ENCODE peak calls at places on chromosomes 13 and 19, in five cellular contexts. One of them, this sample, is unnamed.
A peak's percentile ranks its signal among the peaks of the same experiment; 100 is the strongest.

GRCh38 chr13:96785986-96786385 is 208.3 kb downstream of the OXGR1 start:
- DNase-seq in breast epithelium: no peak
- DNase-seq in GM23338: no peak
- DNase-seq in stomach: no peak
- DNase-seq in SK-N-MC: no peak
- DNase-seq in this sample: no peak

GRCh38 chr19:32539240-32539916 is 41.6 kb upstream of the PDCD5 start:
- DNase-seq in SK-N-MC: no peak
- DNase-seq in breast epithelium: no peak
- DNase-seq in GM23338: no peak
- DNase-seq in stomach: no peak
- DNase-seq in this sample: no peak

GRCh38 chr19:44808463-44809371 is at the start of gene BCAM:
- DNase-seq in breast epithelium: peak; percentile 81
- DNase-seq in SK-N-MC: no peak
- DNase-seq in GM23338: peak; percentile 83
- DNase-seq in stomach: peak; percentile 82
- DNase-seq in this sample: no peak

GRCh38 chr19:30437869-30438268 is 65.7 kb downstream of the ZNF536 start:
- DNase-seq in breast epithelium: no peak
- DNase-seq in GM23338: peak; percentile 40
- DNase-seq in SK-N-MC: no peak
- DNase-seq in stomach: no peak
- DNase-seq in this sample: no peak

GRCh38 chr13:94590744-94591143 is 5.2 kb downstream of the TGDS start:
- DNase-seq in SK-N-MC: no peak
- DNase-seq in breast epithelium: no peak
- DNase-seq in GM23338: no peak
- DNase-seq in stomach: no peak
- DNase-seq in this sample: no peak

GRCh38 chr19:43777163-43777700 is 3.5 kb downstream of the KCNN4 start:
- DNase-seq in SK-N-MC: no peak
- DNase-seq in breast epithelium: no peak
- DNase-seq in stomach: no peak
- DNase-seq in GM23338: no peak
- DNase-seq in this sample: no peak

GRCh38 chr13:48539550-48539949 is 6.7 kb upstream of the RCBTB2 start:
- DNase-seq in breast epithelium: no peak
- DNase-seq in GM23338: no peak
- DNase-seq in stomach: no peak
- DNase-seq in SK-N-MC: no peak
- DNase-seq in this sample: no peak

GRCh38 chr13:94419304-94419943 is 60.1 kb downstream of the DCT start:
- DNase-seq in breast epithelium: no peak
- DNase-seq in SK-N-MC: no peak
- DNase-seq in stomach: no peak
- DNase-seq in GM23338: no peak
- DNase-seq in this sample: no peak

GRCh38 chr19:30065680-30066606 is 123.9 kb downstream of the URI1 start:
- DNase-seq in stomach: peak; percentile 23
- DNase-seq in SK-N-MC: no peak
- DNase-seq in GM23338: no peak
- DNase-seq in breast epithelium: no peak
- DNase-seq in this sample: no peak

GRCh38 chr19:50628146-50628545 is 11.5 kb downstream of the SYT3 start:
- DNase-seq in stomach: no peak
- DNase-seq in GM23338: peak; percentile 35
- DNase-seq in breast epithelium: no peak
- DNase-seq in SK-N-MC: no peak
- DNase-seq in this sample: no peak

GRCh38 chr13:112996671-112997091 is 27.7 kb downstream of the MCF2L start:
- DNase-seq in SK-N-MC: no peak
- DNase-seq in GM23338: no peak
- DNase-seq in stomach: peak; percentile 54
- DNase-seq in breast epithelium: no peak
- DNase-seq in this sample: no peak

GRCh38 chr19:49428547-49429451 is 3.6 kb downstream of the GFY start:
- DNase-seq in SK-N-MC: no peak
- DNase-seq in stomach: no peak
- DNase-seq in GM23338: no peak
- DNase-seq in breast epithelium: no peak
- DNase-seq in this sample: no peak

GRCh38 chr19:40754611-40755247 is 3.7 kb downstream of the SNRPA start:
- DNase-seq in breast epithelium: no peak
- DNase-seq in GM23338: no peak
- DNase-seq in SK-N-MC: no peak
- DNase-seq in stomach: peak; percentile 60
- DNase-seq in this sample: no peak

GRCh38 chr13:53216767-53217166 is 188.2 kb downstream of the OLFM4 start:
- DNase-seq in breast epithelium: no peak
- DNase-seq in stomach: no peak
- DNase-seq in SK-N-MC: no peak
- DNase-seq in GM23338: no peak
- DNase-seq in this sample: no peak

GRCh38 chr13:75702476-75702875 is 66.3 kb downstream of the LMO7 start:
- DNase-seq in SK-N-MC: no peak
- DNase-seq in stomach: no peak
- DNase-seq in breast epithelium: no peak
- DNase-seq in GM23338: no peak
- DNase-seq in this sample: no peak

GRCh38 chr19:5559804-5560133 is 8.0 kb downstream of the TINCR start:
- DNase-seq in SK-N-MC: no peak
- DNase-seq in GM23338: no peak
- DNase-seq in stomach: no peak
- DNase-seq in breast epithelium: no peak
- DNase-seq in this sample: no peak

GRCh38 chr13:84684048-84684662 is 801.9 kb upstream of the SLITRK1 start:
- DNase-seq in breast epithelium: no peak
- DNase-seq in stomach: peak; percentile 37
- DNase-seq in GM23338: no peak
- DNase-seq in SK-N-MC: no peak
- DNase-seq in this sample: no peak

DNA sequence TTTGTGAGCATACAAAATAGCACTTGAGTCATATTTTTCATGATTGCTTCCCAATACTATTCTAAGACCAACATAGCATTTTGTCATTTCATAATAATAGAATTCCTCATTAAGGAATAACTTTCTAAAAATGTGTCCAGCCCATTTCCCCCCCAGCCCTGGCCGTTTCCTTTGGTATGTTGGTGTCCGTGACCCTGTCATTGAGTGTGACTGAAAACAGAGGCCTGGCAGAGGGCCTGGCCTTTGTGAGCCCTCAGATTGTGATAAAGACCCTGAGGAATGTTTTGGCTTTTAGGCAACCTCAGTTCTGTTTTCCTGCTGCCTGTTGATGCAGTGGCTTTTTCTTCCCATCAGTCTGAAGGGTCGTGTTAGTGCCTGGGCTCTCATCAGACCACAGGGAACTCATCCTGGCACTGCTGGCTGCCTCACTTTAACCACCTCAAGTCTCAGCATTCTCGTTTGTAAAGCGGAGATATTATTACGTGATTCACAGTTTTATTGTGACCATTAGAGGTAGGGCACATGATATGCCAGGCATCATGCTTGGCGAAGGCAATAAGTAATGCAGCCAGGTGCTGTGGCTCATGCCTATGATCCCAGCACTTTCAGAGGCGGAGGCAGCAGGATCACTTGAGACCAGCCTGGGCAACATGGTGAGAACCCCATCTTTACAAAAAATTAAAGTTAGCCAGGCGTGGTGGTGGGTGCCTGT is 13.8 kb downstream of the SPINT2 start:
- DNase-seq in breast epithelium: no peak
- DNase-seq in SK-N-MC: no peak
- DNase-seq in stomach: peak; percentile 39
- DNase-seq in GM23338: no peak
- DNase-seq in this sample: no peak
- TF ChIP-seq POLR2AphosphoS5 in breast epithelium: no peak
- TF ChIP-seq POLR2AphosphoS5 in SK-N-MC: no peak
- TF ChIP-seq POLR2AphosphoS5 in stomach: no peak
- TF ChIP-seq POLR2AphosphoS5 in GM23338: no peak
- TF ChIP-seq POLR2AphosphoS5 in this sample: no peak

DNA sequence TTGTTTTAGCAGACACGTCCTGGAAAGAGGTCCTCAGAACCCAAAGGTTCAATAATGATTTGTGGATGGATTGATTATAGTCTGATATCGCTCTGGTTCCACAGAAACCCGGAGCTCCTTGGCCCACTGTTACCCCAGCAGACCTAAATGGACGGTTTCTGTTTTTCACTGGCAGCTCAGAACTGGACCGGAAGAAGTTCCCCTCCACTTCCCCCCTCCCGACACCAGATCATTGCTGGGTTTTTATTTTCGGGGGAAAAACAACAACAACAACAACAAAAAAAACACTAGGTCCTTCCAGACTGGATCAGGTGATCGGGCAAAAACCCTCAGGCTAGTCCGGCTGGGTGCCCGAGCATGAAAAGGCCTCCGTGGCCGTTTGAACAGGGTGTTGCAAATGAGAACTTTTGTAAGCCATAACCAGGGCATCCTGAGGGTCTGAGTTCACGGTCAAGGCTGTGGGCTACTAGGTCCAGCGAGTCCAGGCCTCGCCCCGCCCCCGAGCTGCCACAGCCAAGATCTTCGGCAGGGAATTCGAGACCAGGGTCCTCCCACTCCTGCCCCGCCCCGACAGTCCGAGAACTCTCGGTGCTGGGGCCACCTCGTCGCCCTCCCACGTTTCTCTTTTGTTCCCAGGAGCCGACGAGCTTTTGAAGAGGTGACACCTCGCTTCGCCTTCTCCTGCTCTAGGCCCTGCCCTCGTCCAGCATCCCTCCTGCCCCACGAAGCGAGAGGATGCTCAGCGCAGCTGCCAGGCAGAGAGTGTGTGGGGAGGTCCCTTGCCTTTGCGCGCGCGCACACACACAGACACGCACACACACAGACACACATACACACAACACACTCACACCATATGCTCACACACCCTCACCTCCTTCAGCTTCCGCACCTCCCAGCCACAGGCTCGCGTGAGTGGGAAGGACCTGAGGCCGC is 8.7 kb downstream of the ZIC2 start:
- DNase-seq in SK-N-MC: no peak
- DNase-seq in breast epithelium: no peak
- DNase-seq in stomach: no peak
- DNase-seq in GM23338: peak; percentile 63
- DNase-seq in this sample: no peak
- H3K4me3 ChIP-seq in SK-N-MC: no peak overlapping the region
- H3K4me3 ChIP-seq in breast epithelium: no peak overlapping the region
- H3K4me3 ChIP-seq in stomach: no peak overlapping the region
- H3K4me3 ChIP-seq in GM23338: peak overlapping the region; percentile 54
- H3K4me3 ChIP-seq in this sample: peak overlapping the region; percentile 2

GRCh38 chr19:11384778-11385129 is 640 bp upstream of the EPOR start:
- DNase-seq in GM23338: no peak
- DNase-seq in SK-N-MC: no peak
- DNase-seq in breast epithelium: no peak
- DNase-seq in stomach: no peak
- DNase-seq in this sample: no peak

GRCh38 chr19:11381535-11382369 is 2.4 kb downstream of the EPOR start:
- DNase-seq in stomach: peak; percentile 68
- DNase-seq in GM23338: peak; percentile 96
- DNase-seq in SK-N-MC: no peak
- DNase-seq in breast epithelium: no peak
- DNase-seq in this sample: peak; percentile 89

GRCh38 chr19:11380653-11381534 is 3.2 kb downstream of the EPOR start:
- DNase-seq in GM23338: peak; percentile 100
- DNase-seq in stomach: peak; percentile 95
- DNase-seq in breast epithelium: peak; percentile 97
- DNase-seq in SK-N-MC: peak; percentile 75
- DNase-seq in this sample: peak; percentile 97

GRCh38 chr19:11383706-11384048 is 437 bp downstream of the EPOR start:
- DNase-seq in stomach: no peak
- DNase-seq in GM23338: no peak
- DNase-seq in SK-N-MC: no peak
- DNase-seq in breast epithelium: no peak
- DNase-seq in this sample: no peak

GRCh38 chr19:11382898-11383705 is 1.0 kb downstream of the EPOR start:
- DNase-seq in stomach: peak; percentile 71
- DNase-seq in GM23338: peak; percentile 85
- DNase-seq in SK-N-MC: no peak
- DNase-seq in breast epithelium: no peak
- DNase-seq in this sample: no peak
- H3K27ac ChIP-seq in stomach: peak overlapping the region; percentile 70
- H3K27ac ChIP-seq in GM23338: no peak overlapping the region
- H3K27ac ChIP-seq in SK-N-MC: no peak overlapping the region
- H3K27ac ChIP-seq in breast epithelium: no peak overlapping the region
- H3K27ac ChIP-seq in this sample: no peak overlapping the region

GRCh38 chr19:55657004-55657747 is 2.3 kb downstream of the U2AF2 start:
- DNase-seq in GM23338: no peak
- DNase-seq in SK-N-MC: no peak
- DNase-seq in stomach: peak; percentile 65
- DNase-seq in breast epithelium: no peak
- DNase-seq in this sample: no peak
- TF ChIP-seq POLR2AphosphoS5 in GM23338: no peak
- TF ChIP-seq POLR2AphosphoS5 in SK-N-MC: no peak
- TF ChIP-seq POLR2AphosphoS5 in stomach: no peak
- TF ChIP-seq POLR2AphosphoS5 in breast epithelium: no peak
- TF ChIP-seq POLR2AphosphoS5 in this sample: no peak

DNA sequence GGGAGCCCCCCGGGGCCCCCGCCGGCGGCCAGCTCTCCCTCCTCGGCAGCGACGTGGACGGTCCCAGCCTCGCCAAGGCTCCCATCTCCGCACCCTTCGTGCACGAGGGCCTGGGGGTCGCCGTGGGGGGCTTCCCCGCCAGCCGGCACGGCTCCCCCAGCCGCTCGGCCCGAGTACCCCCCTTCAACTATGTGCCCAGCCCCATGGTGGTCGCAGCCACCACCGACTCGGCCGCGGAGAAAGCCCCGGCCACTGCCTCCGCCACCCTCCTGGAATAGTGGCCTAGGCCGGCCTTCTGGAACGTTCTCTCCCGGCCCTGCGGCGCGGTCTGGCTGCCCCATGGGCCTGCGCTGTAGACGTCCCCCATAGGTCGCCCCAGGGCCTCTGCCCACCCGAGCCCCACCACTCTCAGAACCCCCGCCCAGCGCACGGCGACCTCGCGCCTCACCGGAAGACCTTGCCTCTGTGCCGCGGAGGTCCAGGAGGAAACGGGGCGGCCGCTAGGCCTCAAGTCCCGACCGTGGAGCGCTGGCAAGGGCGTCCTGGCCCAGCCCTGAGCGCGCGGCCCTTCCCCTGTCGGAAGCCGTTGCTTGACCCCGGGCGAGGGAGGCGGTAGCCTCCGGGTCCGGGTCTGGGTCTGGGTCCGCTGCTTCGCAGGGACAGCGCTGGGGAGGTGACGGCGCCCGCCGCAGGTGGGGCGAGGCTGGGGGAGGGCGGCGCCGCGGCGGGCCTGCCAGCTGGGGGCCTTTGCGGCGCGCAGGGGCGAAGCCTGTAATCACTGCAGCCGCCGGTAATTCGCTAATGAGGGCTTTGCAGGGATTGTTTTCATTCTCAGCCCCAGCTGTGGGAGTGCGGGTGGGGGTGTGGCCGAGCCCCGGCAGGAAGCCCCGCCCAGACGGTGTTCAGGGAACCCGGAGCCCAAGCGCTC is 8.8 kb downstream of the C19orf25 start:
- DNase-seq in stomach: peak; percentile 57
- DNase-seq in SK-N-MC: no peak
- DNase-seq in GM23338: peak; percentile 84
- DNase-seq in breast epithelium: no peak
- DNase-seq in this sample: no peak
- H3K4me3 ChIP-seq in stomach: peak overlapping the region; percentile 62
- H3K4me3 ChIP-seq in SK-N-MC: peak overlapping the region; percentile 60
- H3K4me3 ChIP-seq in GM23338: peak overlapping the region; percentile 63
- H3K4me3 ChIP-seq in breast epithelium: peak overlapping the region; percentile 49
- H3K4me3 ChIP-seq in this sample: peak overlapping the region; percentile 51

This sample was measured in suprapubic skin.